ENCODE peak calls at places on chromosome 4, in nine cellular contexts. Y, H, P, V, I, D, M, S and Q are unnamed samples.
A peak's percentile ranks its signal among the peaks of the same experiment; 100 is the strongest.

GRCh38 chr4:11505225-11505971 is 76.7 kb upstream of the HS3ST1 start:
- DNase-seq in Y (peak; percentile 25), H (no peak), P (no peak), V (no peak), I (no peak), D (no peak), M (no peak), S (no peak), Q (no peak)

GRCh38 chr4:159504634-159505033 is 401.8 kb downstream of the RAPGEF2 start:
- DNase-seq in Y (no peak), H (no peak), P (no peak), V (no peak), I (no peak), D (no peak), M (no peak), S (no peak), Q (no peak)

GRCh38 chr4:114318309-114318708 is 280.3 kb upstream of the UGT8 start:
- DNase-seq in Y (no peak), H (no peak), P (no peak), V (no peak), I (no peak), D (no peak), M (no peak), S (no peak), Q (no peak)

GRCh38 chr4:184453402-184454160 is 20.8 kb downstream of the IRF2 start:
- DNase-seq in Y (peak; percentile 22), H (peak; percentile 18), P (peak; percentile 46), V (peak; percentile 54), I (no peak), D (no peak), M (no peak), S (no peak), Q (peak; percentile 67)

GRCh38 chr4:186746581-186746980 is 22.9 kb upstream of the FAT1 start:
- DNase-seq in Y (no peak), H (no peak), P (no peak), V (no peak), I (no peak), D (no peak), M (no peak), S (no peak), Q (no peak)

GRCh38 chr4:44927361-44928061 is 201.2 kb upstream of the GNPDA2 start:
- DNase-seq in Y (no peak), H (no peak), P (no peak), V (no peak), I (no peak), D (no peak), M (no peak), S (no peak), Q (no peak)

GRCh38 chr4:3416821-3417221 is 24.9 kb upstream of the HGFAC start:
- DNase-seq in Y (no peak), H (no peak), P (no peak), V (no peak), I (no peak), D (peak; percentile 41), M (no peak), S (no peak), Q (no peak)

GRCh38 chr4:41614519-41614918 is 76.6 kb downstream of the LIMCH1 start:
- DNase-seq in Y (no peak), H (no peak), P (no peak), V (no peak), I (no peak), D (no peak), M (no peak), S (no peak), Q (no peak)